ENCODE peak calls at places on chromosomes 11 and 22, in seven cellular contexts. One of them, this sample, is unnamed. For H3K36me3 and H3K27me3, the result is how much of the 10 kb centered on the place peaks cover.

GRCh38 chr11:102343789-102344188 is 3.2 kb upstream of the BIRC2 start:
- DNase-seq in right atrium auricular region: no peak
- DNase-seq in upper lobe of right lung: no peak
- DNase-seq in stomach: no peak
- DNase-seq in GM23338: no peak
- DNase-seq in lower lobe of right lung: no peak
- DNase-seq in astrocyte: peak
- DNase-seq in this sample: no peak

GRCh38 chr11:1864216-1864615 is 11.3 kb downstream of the LSP1 start:
- DNase-seq in astrocyte: no peak
- DNase-seq in GM23338: no peak
- DNase-seq in upper lobe of right lung: no peak
- DNase-seq in stomach: no peak
- DNase-seq in right atrium auricular region: no peak
- DNase-seq in lower lobe of right lung: peak
- DNase-seq in this sample: no peak

GRCh38 chr11:115613986-115614625 is 109.9 kb upstream of the CADM1 start:
- DNase-seq in GM23338: no peak
- DNase-seq in right atrium auricular region: no peak
- DNase-seq in astrocyte: peak
- DNase-seq in lower lobe of right lung: no peak
- DNase-seq in upper lobe of right lung: no peak
- DNase-seq in stomach: no peak
- DNase-seq in this sample: no peak

GRCh38 chr11:1202154-1202775 is 20.6 kb upstream of the MUC5B start:
- DNase-seq in upper lobe of right lung: peak
- DNase-seq in astrocyte: no peak
- DNase-seq in right atrium auricular region: no peak
- DNase-seq in stomach: peak
- DNase-seq in GM23338: no peak
- DNase-seq in lower lobe of right lung: peak
- DNase-seq in this sample: peak

GRCh38 chr22:37690901-37691504 is 4.9 kb downstream of the NOL12 start:
- DNase-seq in astrocyte: no peak
- DNase-seq in right atrium auricular region: no peak
- DNase-seq in GM23338: no peak
- DNase-seq in stomach: no peak
- DNase-seq in lower lobe of right lung: no peak
- DNase-seq in upper lobe of right lung: no peak
- DNase-seq in this sample: no peak

GRCh38 chr22:40681451-40681850 is 2.2 kb downstream of the MCHR1 start:
- DNase-seq in stomach: no peak
- DNase-seq in GM23338: no peak
- DNase-seq in astrocyte: no peak
- DNase-seq in right atrium auricular region: no peak
- DNase-seq in lower lobe of right lung: no peak
- DNase-seq in upper lobe of right lung: no peak
- DNase-seq in this sample: no peak

GRCh38 chr22:44622147-44622427 is 79.9 kb upstream of the PRR5 start:
- DNase-seq in right atrium auricular region: no peak
- DNase-seq in GM23338: no peak
- DNase-seq in stomach: no peak
- DNase-seq in lower lobe of right lung: no peak
- DNase-seq in upper lobe of right lung: no peak
- DNase-seq in astrocyte: no peak
- DNase-seq in this sample: peak

GRCh38 chr11:100687032-100687629 is at the start of gene ARHGAP42:
- DNase-seq in right atrium auricular region: peak
- DNase-seq in GM23338: peak
- DNase-seq in upper lobe of right lung: peak
- DNase-seq in astrocyte: peak
- DNase-seq in lower lobe of right lung: peak
- DNase-seq in stomach: peak
- DNase-seq in this sample: peak

GRCh38 chr11:69295995-69296889 is 2.3 kb downstream of the MYEOV start:
- DNase-seq in right atrium auricular region: peak
- DNase-seq in astrocyte: no peak
- DNase-seq in upper lobe of right lung: peak
- DNase-seq in lower lobe of right lung: peak
- DNase-seq in GM23338: no peak
- DNase-seq in stomach: peak
- DNase-seq in this sample: peak

GRCh38 chr11:28133146-28133545 is 25.0 kb downstream of the METTL15 start:
- DNase-seq in astrocyte: peak
- DNase-seq in stomach: no peak
- DNase-seq in upper lobe of right lung: no peak
- DNase-seq in lower lobe of right lung: no peak
- DNase-seq in right atrium auricular region: no peak
- DNase-seq in GM23338: no peak
- DNase-seq in this sample: no peak

GRCh38 chr22:32265882-32266767 is 11.0 kb upstream of the SLC5A4 start:
- DNase-seq in stomach: peak
- DNase-seq in lower lobe of right lung: peak
- DNase-seq in astrocyte: peak
- DNase-seq in GM23338: peak
- DNase-seq in right atrium auricular region: peak
- DNase-seq in upper lobe of right lung: no peak
- DNase-seq in this sample: peak

GRCh38 chr11:74442601-74443000 is 24.7 kb downstream of the KCNE3 start:
- DNase-seq in upper lobe of right lung: no peak
- DNase-seq in astrocyte: peak
- DNase-seq in lower lobe of right lung: no peak
- DNase-seq in GM23338: no peak
- DNase-seq in right atrium auricular region: no peak
- DNase-seq in stomach: no peak
- DNase-seq in this sample: no peak

GRCh38 chr11:9719949-9720646 is 56.2 kb downstream of the SWAP70 start:
- DNase-seq in GM23338: no peak
- DNase-seq in astrocyte: no peak
- DNase-seq in right atrium auricular region: no peak
- DNase-seq in stomach: no peak
- DNase-seq in upper lobe of right lung: no peak
- DNase-seq in lower lobe of right lung: no peak
- DNase-seq in this sample: no peak

GRCh38 chr11:10263929-10264328 is 30.1 kb downstream of the SBF2 start:
- DNase-seq in upper lobe of right lung: no peak
- DNase-seq in GM23338: no peak
- DNase-seq in stomach: no peak
- DNase-seq in lower lobe of right lung: no peak
- DNase-seq in astrocyte: peak
- DNase-seq in right atrium auricular region: no peak
- DNase-seq in this sample: no peak

GRCh38 chr22:19478466-19479357 is at the start of gene UFD1:
- DNase-seq in astrocyte: peak
- DNase-seq in stomach: peak
- DNase-seq in lower lobe of right lung: peak
- DNase-seq in upper lobe of right lung: peak
- DNase-seq in right atrium auricular region: peak
- DNase-seq in GM23338: peak
- DNase-seq in this sample: peak

GRCh38 chr22:41664951-41665350 is 23.7 kb downstream of the SNU13 start:
- DNase-seq in upper lobe of right lung: no peak
- DNase-seq in astrocyte: no peak
- DNase-seq in lower lobe of right lung: no peak
- DNase-seq in stomach: no peak
- DNase-seq in GM23338: no peak
- DNase-seq in right atrium auricular region: no peak
- DNase-seq in this sample: no peak

GRCh38 chr22:20128902-20129746 is 2.5 kb upstream of the ZDHHC8 start:
- DNase-seq in stomach: peak
- DNase-seq in astrocyte: no peak
- DNase-seq in lower lobe of right lung: no peak
- DNase-seq in upper lobe of right lung: no peak
- DNase-seq in GM23338: peak
- DNase-seq in right atrium auricular region: no peak
- DNase-seq in this sample: no peak

GRCh38 chr11:76598426-76598839 is 72.1 kb downstream of the LRRC32 start:
- DNase-seq in lower lobe of right lung: no peak
- DNase-seq in stomach: no peak
- DNase-seq in GM23338: peak
- DNase-seq in right atrium auricular region: peak
- DNase-seq in astrocyte: peak
- DNase-seq in upper lobe of right lung: peak
- DNase-seq in this sample: no peak

GRCh38 chr11:46256540-46257001 is 20.9 kb upstream of the CREB3L1 start:
- DNase-seq in stomach: no peak
- DNase-seq in right atrium auricular region: no peak
- DNase-seq in astrocyte: no peak
- DNase-seq in lower lobe of right lung: no peak
- DNase-seq in upper lobe of right lung: no peak
- DNase-seq in GM23338: no peak
- DNase-seq in this sample: no peak

GRCh38 chr11:12871251-12871650 is 137.9 kb upstream of the RASSF10 start:
- DNase-seq in right atrium auricular region: no peak
- DNase-seq in astrocyte: no peak
- DNase-seq in upper lobe of right lung: no peak
- DNase-seq in stomach: no peak
- DNase-seq in GM23338: no peak
- DNase-seq in lower lobe of right lung: no peak
- DNase-seq in this sample: no peak

GRCh38 chr11:12867531-12867930 is 141.6 kb upstream of the RASSF10 start:
- DNase-seq in right atrium auricular region: no peak
- DNase-seq in upper lobe of right lung: no peak
- DNase-seq in lower lobe of right lung: no peak
- DNase-seq in astrocyte: no peak
- DNase-seq in GM23338: no peak
- DNase-seq in stomach: no peak
- DNase-seq in this sample: no peak

GRCh38 chr11:12865871-12866595 is 143.1 kb upstream of the RASSF10 start:
- DNase-seq in lower lobe of right lung: no peak
- DNase-seq in right atrium auricular region: no peak
- DNase-seq in stomach: no peak
- DNase-seq in astrocyte: no peak
- DNase-seq in GM23338: no peak
- DNase-seq in upper lobe of right lung: no peak
- DNase-seq in this sample: no peak

GRCh38 chr11:12871788-12872321 is 137.3 kb upstream of the RASSF10 start:
- DNase-seq in stomach: no peak
- DNase-seq in right atrium auricular region: no peak
- DNase-seq in lower lobe of right lung: no peak
- DNase-seq in GM23338: no peak
- DNase-seq in upper lobe of right lung: no peak
- DNase-seq in astrocyte: peak
- DNase-seq in this sample: no peak

GRCh38 chr11:12868315-12869073 is 140.6 kb upstream of the RASSF10 start:
- DNase-seq in upper lobe of right lung: no peak
- DNase-seq in stomach: no peak
- DNase-seq in lower lobe of right lung: no peak
- DNase-seq in GM23338: no peak
- DNase-seq in astrocyte: no peak
- DNase-seq in right atrium auricular region: no peak
- DNase-seq in this sample: no peak
- TF ChIP-seq CTCF in upper lobe of right lung: no peak
- TF ChIP-seq CTCF in stomach: peak
- TF ChIP-seq CTCF in lower lobe of right lung: no peak
- TF ChIP-seq CTCF in GM23338: no peak
- TF ChIP-seq CTCF in astrocyte: peak
- TF ChIP-seq CTCF in right atrium auricular region: peak
- TF ChIP-seq CTCF in this sample: peak

GRCh38 chr11:68164437-68164836 is 43.2 kb upstream of the CHKA start:
- DNase-seq in GM23338: no peak
- DNase-seq in astrocyte: peak
- DNase-seq in stomach: no peak
- DNase-seq in upper lobe of right lung: no peak
- DNase-seq in lower lobe of right lung: no peak
- DNase-seq in right atrium auricular region: no peak
- DNase-seq in this sample: no peak
- H3K36me3 ChIP-seq in GM23338: under half
- H3K36me3 ChIP-seq in astrocyte: under half
- H3K36me3 ChIP-seq in stomach: under half
- H3K36me3 ChIP-seq in upper lobe of right lung: half or more
- H3K36me3 ChIP-seq in lower lobe of right lung: half or more
- H3K36me3 ChIP-seq in right atrium auricular region: half or more
- H3K36me3 ChIP-seq in this sample: half or more

GRCh38 chr11:81585534-81585933 is 1148.1 kb downstream of the FAM181B start:
- DNase-seq in astrocyte: no peak
- DNase-seq in stomach: no peak
- DNase-seq in right atrium auricular region: no peak
- DNase-seq in upper lobe of right lung: no peak
- DNase-seq in GM23338: no peak
- DNase-seq in lower lobe of right lung: no peak
- DNase-seq in this sample: no peak
- H3K27me3 ChIP-seq in astrocyte: under half
- H3K27me3 ChIP-seq in stomach: under half
- H3K27me3 ChIP-seq in right atrium auricular region: under half
- H3K27me3 ChIP-seq in upper lobe of right lung: under half
- H3K27me3 ChIP-seq in GM23338: under half
- H3K27me3 ChIP-seq in lower lobe of right lung: under half
- H3K27me3 ChIP-seq in this sample: under half

GRCh38 chr11:119803726-119804294 is 74.8 kb upstream of the NECTIN1 start:
- DNase-seq in stomach: no peak
- DNase-seq in astrocyte: no peak
- DNase-seq in lower lobe of right lung: peak
- DNase-seq in right atrium auricular region: no peak
- DNase-seq in GM23338: no peak
- DNase-seq in upper lobe of right lung: no peak
- DNase-seq in this sample: no peak

GRCh38 chr11:119804698-119805097 is 75.7 kb upstream of the NECTIN1 start:
- DNase-seq in GM23338: no peak
- DNase-seq in lower lobe of right lung: no peak
- DNase-seq in astrocyte: no peak
- DNase-seq in stomach: no peak
- DNase-seq in right atrium auricular region: no peak
- DNase-seq in upper lobe of right lung: no peak
- DNase-seq in this sample: no peak

GRCh38 chr11:119800619-119801018 is 71.6 kb upstream of the NECTIN1 start:
- DNase-seq in astrocyte: no peak
- DNase-seq in right atrium auricular region: no peak
- DNase-seq in upper lobe of right lung: no peak
- DNase-seq in lower lobe of right lung: peak
- DNase-seq in GM23338: no peak
- DNase-seq in stomach: no peak
- DNase-seq in this sample: no peak

GRCh38 chr11:119805663-119806062 is 76.7 kb upstream of the NECTIN1 start:
- DNase-seq in astrocyte: no peak
- DNase-seq in lower lobe of right lung: peak
- DNase-seq in upper lobe of right lung: no peak
- DNase-seq in GM23338: no peak
- DNase-seq in stomach: no peak
- DNase-seq in right atrium auricular region: no peak
- DNase-seq in this sample: no peak

DNA sequence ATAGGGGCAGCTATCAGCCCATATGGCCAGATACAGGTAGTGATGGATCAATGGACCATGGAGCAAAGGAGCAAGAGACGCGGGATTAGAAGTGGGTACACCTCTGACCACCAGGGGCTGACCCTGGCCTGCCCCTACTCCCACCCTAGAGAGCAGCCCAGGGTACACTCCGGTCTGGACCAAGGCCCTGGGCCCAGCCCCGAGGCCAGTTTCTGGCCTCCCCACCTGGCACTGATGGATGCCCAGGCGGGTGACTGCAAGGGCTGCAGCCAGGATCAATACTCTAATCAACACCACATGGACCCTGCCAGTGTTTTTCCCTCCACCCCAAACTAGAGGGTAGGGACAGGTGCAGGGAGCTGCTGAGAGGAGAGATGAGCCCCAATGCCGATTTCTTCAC is 74.1 kb upstream of the NECTIN1 start:
- DNase-seq in lower lobe of right lung: peak
- DNase-seq in upper lobe of right lung: peak
- DNase-seq in astrocyte: no peak
- DNase-seq in GM23338: no peak
- DNase-seq in right atrium auricular region: no peak
- DNase-seq in stomach: no peak
- DNase-seq in this sample: no peak
- TF ChIP-seq CTCF in lower lobe of right lung: no peak
- TF ChIP-seq CTCF in upper lobe of right lung: no peak
- TF ChIP-seq CTCF in astrocyte: no peak
- TF ChIP-seq CTCF in GM23338: no peak
- TF ChIP-seq CTCF in right atrium auricular region: no peak
- TF ChIP-seq CTCF in stomach: no peak
- TF ChIP-seq CTCF in this sample: no peak